ENCODE peak calls at places on chromosomes 2 and 18, in ten cellular contexts. I is trophoblast cell; H is endothelial cell of umbilical vein; A is neural progenitor cell; F is IMR-90; T is left ventricle myocardium inferior; E is left lung; X is colonic mucosa; C is naive thymus-derived CD4-positive, alpha-beta T cell; V is cardiac muscle cell. U is an unnamed sample.

GRCh38 chr2:227551804-227552203 is 46.9 kb upstream of the SCYGR2 start:
- DNase-seq in T (no peak), V (no peak), X (no peak), F (no peak), E (no peak), H (no peak), I (no peak), C (no peak), A (no peak), U (no peak)

GRCh38 chr2:35846-36245 is 10.5 kb downstream of the FAM110C start:
- DNase-seq in F (no peak), I (peak; percentile 10), V (no peak), X (peak; percentile 87), T (no peak), E (peak; percentile 77), A (no peak), C (no peak), H (no peak), U (no peak)

GRCh38 chr2:234257859-234258561 is 207.5 kb downstream of the SPP2 start:
- DNase-seq in C (no peak), A (peak; percentile 60), H (peak; percentile 96), F (peak; percentile 99), V (peak; percentile 34), E (peak; percentile 63), I (peak; percentile 88), X (peak; percentile 37), T (no peak), U (no peak)

GRCh38 chr2:145245268-145245667 is 725.3 kb upstream of the ZEB2 start:
- DNase-seq in H (no peak), C (no peak), E (no peak), A (no peak), F (no peak), V (no peak), X (no peak), I (no peak), T (no peak), U (no peak)

GRCh38 chr18:58128286-58129018 is 84.4 kb downstream of the NEDD4L start:
- DNase-seq in E (no peak), C (no peak), T (no peak), F (peak; percentile 57), X (peak; percentile 60), V (no peak), I (peak; percentile 88), H (no peak), A (no peak), U (no peak)

GRCh38 chr2:111884592-111884964 is 585 bp upstream of the ANAPC1 start:
- DNase-seq in E (no peak), X (no peak), F (no peak), I (no peak), C (no peak), V (no peak), T (no peak), A (no peak), H (no peak), U (no peak)

GRCh38 chr2:48345176-48345575 is 184.8 kb upstream of the STON1 start:
- DNase-seq in F (no peak), E (no peak), I (peak; percentile 60), H (no peak), V (no peak), A (no peak), C (no peak), X (no peak), T (no peak), U (no peak)

GRCh38 chr2:207532676-207533075 is 2.9 kb downstream of the CREB1 start:
- DNase-seq in F (no peak), H (no peak), C (no peak), V (no peak), E (no peak), X (no peak), T (no peak), I (no peak), A (no peak), U (no peak)

GRCh38 chr2:216316743-216317142 is 55.5 kb downstream of the MARCHF4 start:
- DNase-seq in V (no peak), H (no peak), F (peak; percentile 92), I (peak; percentile 87), C (no peak), E (no peak), X (no peak), T (no peak), A (no peak), U (no peak)

GRCh38 chr2:218679119-218679518 is 7.2 kb downstream of the STK36 start:
- DNase-seq in A (no peak), H (peak; percentile 8), F (peak; percentile 32), I (peak; percentile 23), E (peak; percentile 41), V (no peak), X (no peak), C (no peak), T (no peak), U (no peak)
- H3K27ac ChIP-seq in A (no peak overlapping the region), H (no peak overlapping the region), F (no peak overlapping the region), I (no peak overlapping the region), E (peak overlapping the region; percentile 35), V (no peak overlapping the region), X (no peak overlapping the region), C (no peak overlapping the region), T (no peak overlapping the region), U (no peak overlapping the region)

DNA sequence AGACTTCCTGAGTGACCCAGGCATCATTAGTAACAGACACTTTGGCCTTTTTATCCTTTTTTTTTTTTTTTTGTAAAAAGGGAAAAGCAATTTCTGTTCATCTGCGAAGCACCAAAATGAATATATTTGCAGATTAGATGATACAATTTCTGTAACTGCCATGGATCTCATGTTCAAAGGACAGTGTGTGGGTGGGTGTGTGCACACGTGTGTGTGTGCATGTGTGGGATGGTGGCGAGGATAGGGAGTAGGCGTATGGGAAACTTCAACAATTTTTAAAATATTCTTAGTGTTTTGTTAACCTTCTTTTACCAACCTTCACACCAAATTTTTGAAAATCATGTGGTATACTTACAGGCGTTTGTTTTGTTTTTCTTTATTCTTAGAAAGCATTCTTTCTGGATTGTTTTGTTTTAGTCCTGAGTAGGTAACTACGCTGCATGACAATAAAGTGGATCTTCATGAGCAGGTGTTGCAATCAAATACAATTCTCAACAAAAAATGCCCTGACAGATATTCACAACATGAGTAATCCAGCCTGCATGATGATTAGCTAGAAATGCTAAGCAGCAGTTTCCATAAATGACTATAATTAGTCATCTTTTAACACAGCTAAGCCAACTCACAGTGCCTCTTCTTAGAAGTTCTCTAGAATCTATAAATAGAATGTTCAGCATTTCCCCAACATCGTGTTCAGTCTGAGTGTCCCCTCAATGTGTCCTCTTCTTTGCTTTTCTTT is 53.5 kb upstream of the RMDN2 start:
- DNase-seq in V (no peak), C (no peak), A (no peak), I (peak; percentile 93), H (peak; percentile 32), T (no peak), F (peak; percentile 81), E (no peak), X (no peak), U (no peak)
- H3K4me1 ChIP-seq in V (peaks cover 48% of the 10 kb centered on the region), C (no peaks in the 10 kb centered on the region), A (peaks cover 7% of the 10 kb centered on the region), I (peaks cover 36% of the 10 kb centered on the region), H (peaks cover 9% of the 10 kb centered on the region), T (peaks cover 87% of the 10 kb centered on the region), F (peaks cover 16% of the 10 kb centered on the region), E (peaks cover 14% of the 10 kb centered on the region), X (no peaks in the 10 kb centered on the region), U (peaks cover 38% of the 10 kb centered on the region)

DNA sequence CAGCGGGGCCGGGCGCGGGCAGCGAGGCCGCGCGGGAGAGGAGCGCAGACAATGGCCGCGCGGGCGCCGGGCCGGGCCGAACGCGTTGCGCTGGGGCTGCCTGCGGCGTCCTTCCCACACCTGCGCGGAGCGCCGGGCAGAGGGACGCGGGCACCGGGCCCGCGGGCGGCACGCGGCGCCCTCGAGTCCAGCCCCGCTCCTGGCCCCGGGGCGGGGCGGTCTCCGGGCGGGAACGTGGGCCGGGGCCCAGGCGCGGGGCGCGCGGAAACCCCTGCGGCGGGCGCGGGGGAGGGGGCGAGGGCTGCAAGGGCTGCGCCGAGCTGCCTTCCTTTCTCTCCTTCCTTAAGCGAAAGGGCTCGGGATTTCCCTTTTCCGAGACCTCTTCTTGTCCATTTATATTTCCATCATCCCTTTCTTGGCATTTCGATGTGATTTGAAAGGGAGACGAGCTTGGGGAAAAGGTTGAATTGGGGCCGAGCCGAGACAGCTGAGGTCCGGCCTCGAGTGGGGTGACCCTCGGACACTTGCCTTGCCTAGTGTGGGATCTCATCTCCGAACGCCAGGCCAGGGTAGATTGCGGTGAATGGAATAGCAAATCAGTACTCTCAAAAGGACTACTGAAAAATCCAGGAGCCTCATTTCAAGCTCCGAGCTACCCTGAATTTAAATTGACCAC is 678 bp downstream of the KLHL23 start:
- DNase-seq in C (peak; percentile 8), H (peak; percentile 36), A (peak; percentile 73), I (peak; percentile 53), F (no peak), T (no peak), X (peak; percentile 31), V (peak; percentile 69), E (no peak), U (no peak)
- H3K27ac ChIP-seq in C (no peak overlapping the region), H (no peak overlapping the region), A (no peak overlapping the region), I (no peak overlapping the region), F (peak overlapping the region; percentile 4), T (peak overlapping the region; percentile 75), X (no peak overlapping the region), V (peak overlapping the region; percentile 73), E (no peak overlapping the region), U (peak overlapping the region; percentile 84)

GRCh38 chr2:73982140-73982617 is 2.5 kb upstream of the TET3 start:
- DNase-seq in T (no peak), I (peak; percentile 52), A (no peak), E (no peak), X (peak; percentile 63), V (no peak), F (peak; percentile 53), H (no peak), C (no peak), U (no peak)

GRCh38 chr2:73979686-73980085 is 5.0 kb upstream of the TET3 start:
- DNase-seq in T (no peak), C (no peak), I (peak; percentile 95), X (no peak), F (peak; percentile 92), H (peak; percentile 63), V (no peak), E (no peak), A (no peak), U (no peak)

GRCh38 chr2:73981081-73981968 is 3.4 kb upstream of the TET3 start:
- DNase-seq in H (no peak), A (peak; percentile 69), T (no peak), X (peak; percentile 65), C (no peak), E (peak; percentile 63), F (no peak), V (peak; percentile 30), I (peak; percentile 46), U (no peak)

GRCh38 chr2:73979021-73979420 is 5.7 kb upstream of the TET3 start:
- DNase-seq in H (no peak), I (no peak), F (no peak), C (no peak), A (no peak), E (no peak), X (no peak), T (no peak), V (no peak), U (no peak)

GRCh38 chr2:73980566-73980965 is 4.1 kb upstream of the TET3 start:
- DNase-seq in H (no peak), T (no peak), C (no peak), X (no peak), E (no peak), I (peak; percentile 43), V (no peak), A (no peak), F (no peak), U (no peak)
- H3K4me1 ChIP-seq in H (peaks cover 29% of the 10 kb centered on the region), T (peaks cover 56% of the 10 kb centered on the region), C (peaks cover 33% of the 10 kb centered on the region), X (peaks cover 17% of the 10 kb centered on the region), E (peaks cover 63% of the 10 kb centered on the region), I (peaks cover 34% of the 10 kb centered on the region), V (peaks cover 33% of the 10 kb centered on the region), A (peaks cover 17% of the 10 kb centered on the region), F (peaks cover 7% of the 10 kb centered on the region), U (peaks cover 46% of the 10 kb centered on the region)